ENCODE peak calls at places on chromosomes 1 and 21, in seven cellular contexts. H, F, R, M, D, A and B are unnamed samples. For H3K4me1, the result is how much of the 10 kb centered on the place peaks cover.

GRCh38 chr1:98661544-98662353 is at the start of gene SNX7:
- DNase-seq in F (peak), R (peak), H (peak), D (peak), M (peak), A (no peak), B (peak)

GRCh38 chr1:6785721-6786505 is 659 bp downstream of the CAMTA1 start:
- DNase-seq in A (no peak), R (peak), M (peak), H (peak), F (peak), D (peak), B (no peak)

GRCh38 chr1:175548774-175549173 is 194.6 kb downstream of the TNR start:
- DNase-seq in D (no peak), M (no peak), A (peak), H (no peak), R (peak), F (peak), B (no peak)

GRCh38 chr1:7047866-7048265 is 262.6 kb downstream of the CAMTA1 start:
- DNase-seq in F (no peak), D (peak), H (no peak), R (no peak), M (no peak), A (no peak), B (no peak)

GRCh38 chr1:47598357-47598756 is 160.5 kb downstream of the FOXD2 start:
- DNase-seq in M (no peak), A (no peak), R (no peak), H (no peak), D (no peak), F (no peak), B (no peak)

GRCh38 chr1:82979593-82980230 is 1019.2 kb downstream of the TTLL7 start:
- DNase-seq in D (no peak), A (no peak), F (no peak), M (no peak), R (no peak), H (no peak), B (no peak)

GRCh38 chr1:39404876-39405275 is 86.6 kb upstream of the BMP8A start:
- DNase-seq in D (no peak), F (no peak), R (no peak), M (no peak), H (no peak), A (no peak), B (no peak)

GRCh38 chr1:37474697-37475379 is 458 bp downstream of the ZC3H12A start:
- DNase-seq in A (peak), M (no peak), D (peak), R (no peak), H (peak), F (peak), B (no peak)

GRCh38 chr1:112687361-112687760 is 12.9 kb downstream of the MOV10 start:
- DNase-seq in H (no peak), R (peak), M (no peak), D (no peak), F (no peak), A (peak), B (no peak)

GRCh38 chr1:234975122-234975940 is 153.3 kb downstream of the TOMM20 start:
- DNase-seq in H (no peak), A (peak), R (no peak), D (peak), F (no peak), M (no peak), B (no peak)

GRCh38 chr1:172266528-172267174 is 153.8 kb upstream of the C1orf105 start:
- DNase-seq in M (no peak), H (no peak), D (peak), A (no peak), F (no peak), R (no peak), B (no peak)

GRCh38 chr1:245188350-245188749 is 33.6 kb downstream of the KIF26B start:
- DNase-seq in F (no peak), A (no peak), H (no peak), M (no peak), D (no peak), R (no peak), B (no peak)

GRCh38 chr1:186839077-186839400 is 10.3 kb downstream of the PLA2G4A start:
- DNase-seq in D (no peak), F (no peak), M (no peak), R (no peak), H (no peak), A (no peak), B (no peak)

GRCh38 chr1:86741947-86742572 is 37.7 kb downstream of the SH3GLB1 start:
- DNase-seq in F (peak), D (peak), A (no peak), M (no peak), H (no peak), R (peak), B (no peak)

GRCh38 chr21:34521561-34521960 is 9.6 kb upstream of the KCNE1 start:
- DNase-seq in A (no peak), R (no peak), F (no peak), D (no peak), M (no peak), H (no peak), B (no peak)

GRCh38 chr1:64550946-64551345 is 81.0 kb downstream of the CACHD1 start:
- DNase-seq in R (no peak), A (no peak), F (no peak), D (no peak), H (no peak), M (no peak), B (no peak)

GRCh38 chr21:16522512-16522911 is 792.7 kb downstream of the USP25 start:
- DNase-seq in H (no peak), D (no peak), R (no peak), A (no peak), M (no peak), F (no peak), B (no peak)

GRCh38 chr1:228185641-228185965 is 20.0 kb downstream of the IBA57 start:
- DNase-seq in M (no peak), D (no peak), H (no peak), R (no peak), F (no peak), A (no peak), B (no peak)

GRCh38 chr1:37176269-37176668 is 142.0 kb upstream of the GRIK3 start:
- DNase-seq in H (no peak), D (no peak), M (no peak), F (no peak), A (no peak), R (no peak), B (no peak)

GRCh38 chr1:173853074-173853473 is 14.7 kb downstream of the GAS5 start:
- DNase-seq in M (no peak), A (no peak), F (no peak), R (no peak), H (no peak), D (no peak), B (no peak)

GRCh38 chr1:19390166-19390850 is 78.2 kb downstream of the SLC66A1 start:
- DNase-seq in A (no peak), R (no peak), D (no peak), H (no peak), M (no peak), F (no peak), B (no peak)

GRCh38 chr1:19391596-19391981 is 79.5 kb downstream of the SLC66A1 start:
- DNase-seq in D (no peak), M (no peak), A (no peak), R (no peak), H (no peak), F (no peak), B (no peak)

GRCh38 chr1:19390901-19391595 is 78.9 kb downstream of the SLC66A1 start:
- DNase-seq in D (peak), H (peak), R (peak), M (no peak), F (peak), A (no peak), B (no peak)

GRCh38 chr1:19387045-19387467 is 74.9 kb downstream of the SLC66A1 start:
- DNase-seq in A (no peak), F (no peak), H (no peak), R (no peak), M (no peak), D (no peak), B (no peak)

GRCh38 chr1:19388980-19389379 is 76.9 kb downstream of the SLC66A1 start:
- DNase-seq in D (no peak), R (no peak), M (no peak), H (no peak), F (no peak), A (no peak), B (no peak)
- H3K4me1 ChIP-seq in D (under half), R (under half), M (under half), H (under half), F (under half), A (under half), B (under half)

GRCh38 chr1:204127597-204128242 is 24.1 kb downstream of the ETNK2 start:
- DNase-seq in H (no peak), R (peak), A (no peak), M (peak), F (peak), D (peak), B (no peak)
- H3K27ac ChIP-seq in H (no peak), R (peak), A (peak), M (no peak), F (peak), D (peak), B (no peak)

GRCh38 chr1:23573574-23574182 is 14.4 kb upstream of the ID3 start:
- DNase-seq in H (no peak), A (no peak), F (no peak), M (no peak), D (no peak), R (no peak), B (no peak)
- H3K4me3 ChIP-seq in H (no peak), A (no peak), F (no peak), M (no peak), D (no peak), R (no peak), B (no peak)

GRCh38 chr1:177429234-177429633 is 258.5 kb downstream of the BRINP2 start:
- DNase-seq in H (no peak), D (no peak), M (no peak), F (no peak), R (no peak), A (no peak), B (no peak)

GRCh38 chr1:177431123-177431522 is 260.4 kb downstream of the BRINP2 start:
- DNase-seq in M (no peak), F (no peak), D (no peak), H (no peak), A (no peak), R (no peak), B (no peak)

DNA sequence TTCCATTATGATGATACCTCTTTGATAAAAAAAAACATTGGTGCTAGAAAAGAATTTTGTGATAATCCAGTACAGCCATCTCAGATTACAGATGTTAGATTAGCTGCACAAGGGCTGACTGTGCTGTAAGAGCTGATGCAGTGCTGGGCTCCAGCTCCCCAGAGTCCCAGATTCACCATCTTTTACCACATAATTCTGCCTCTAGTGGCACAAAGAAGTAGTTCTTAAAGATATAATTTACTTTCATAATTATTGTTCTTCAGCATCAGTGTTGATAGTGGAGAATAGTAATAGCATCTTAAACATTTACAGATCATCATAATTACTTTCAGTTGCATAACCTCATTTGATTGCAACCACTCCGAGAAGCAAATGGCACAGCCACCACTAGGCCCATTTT is 262.1 kb downstream of the BRINP2 start:
- DNase-seq in A (no peak), M (no peak), F (no peak), H (no peak), D (peak), R (no peak), B (no peak)
- H3K4me1 ChIP-seq in A (under half), M (under half), F (under half), H (under half), D (under half), R (under half), B (under half)

GRCh38 chr1:183241446-183241845 is 55.4 kb downstream of the LAMC2 start:
- DNase-seq in H (no peak), F (no peak), R (no peak), A (no peak), M (no peak), D (no peak), B (no peak)
- H3K27ac ChIP-seq in H (peak), F (no peak), R (no peak), A (no peak), M (no peak), D (no peak), B (no peak)

GRCh38 chr1:156619582-156619955 is 354 bp downstream of the HAPLN2 start:
- DNase-seq in D (no peak), H (no peak), F (no peak), M (no peak), A (no peak), R (no peak), B (no peak)

GRCh38 chr1:156625436-156626078 is 6.3 kb downstream of the HAPLN2 start:
- DNase-seq in F (peak), R (no peak), M (peak), A (no peak), D (peak), H (peak), B (no peak)

GRCh38 chr1:156623946-156624813 is 5.0 kb downstream of the HAPLN2 start:
- DNase-seq in M (peak), H (peak), R (no peak), A (no peak), D (peak), F (peak), B (no peak)

GRCh38 chr1:156624814-156625435 is 5.7 kb downstream of the HAPLN2 start:
- DNase-seq in M (no peak), R (no peak), F (no peak), A (no peak), H (no peak), D (no peak), B (no peak)

DNA sequence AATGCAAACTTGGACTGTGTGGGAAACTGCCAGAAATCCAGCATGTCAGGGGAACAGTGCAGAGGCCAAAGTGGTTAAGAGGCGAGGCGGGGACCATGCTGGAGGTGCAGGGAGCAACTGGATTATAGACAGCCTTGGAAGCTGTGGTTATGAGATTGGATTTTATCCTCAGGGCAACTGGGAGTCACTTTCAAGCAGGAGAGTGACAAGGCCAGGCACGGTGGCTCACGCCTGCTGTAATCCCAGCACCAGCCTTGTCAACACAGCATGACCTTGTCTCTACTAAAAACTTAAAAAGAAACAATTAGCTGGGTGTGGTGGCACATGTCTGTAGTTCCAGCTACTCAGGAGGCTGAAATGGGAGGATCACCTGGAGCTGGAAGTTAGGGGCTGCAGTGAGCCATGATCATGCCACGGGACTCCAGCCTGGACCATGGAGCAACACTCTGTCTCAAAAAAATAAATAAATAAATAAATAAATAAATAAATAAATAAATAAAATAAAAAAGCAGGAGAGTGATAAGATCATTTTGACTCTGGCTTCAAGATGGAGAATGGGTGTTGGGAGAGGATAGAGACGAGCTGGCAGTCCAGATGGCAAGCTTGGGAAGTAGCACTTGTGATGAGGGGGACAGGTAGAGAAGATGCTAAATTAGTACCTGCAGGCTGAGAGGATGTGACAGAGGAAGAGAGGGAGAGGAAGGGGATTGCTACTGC is 3.5 kb downstream of the HAPLN2 start:
- DNase-seq in R (no peak), H (no peak), D (no peak), F (no peak), M (no peak), A (no peak), B (no peak)
- H3K4me3 ChIP-seq in R (no peak), H (no peak), D (no peak), F (no peak), M (no peak), A (no peak), B (no peak)

GRCh38 chr1:214009613-214010550 is 22.1 kb downstream of the PROX1 start:
- DNase-seq in M (no peak), A (no peak), H (no peak), F (no peak), D (no peak), R (no peak), B (no peak)

GRCh38 chr1:214006845-214007244 is 19.1 kb downstream of the PROX1 start:
- DNase-seq in H (no peak), F (no peak), A (no peak), M (no peak), R (no peak), D (no peak), B (no peak)

GRCh38 chr1:214008347-214008746 is 20.6 kb downstream of the PROX1 start:
- DNase-seq in M (no peak), A (no peak), R (no peak), F (no peak), D (no peak), H (no peak), B (no peak)

GRCh38 chr1:214010717-214011116 is 22.9 kb downstream of the PROX1 start:
- DNase-seq in R (no peak), H (no peak), D (no peak), F (no peak), M (no peak), A (no peak), B (no peak)

DNA sequence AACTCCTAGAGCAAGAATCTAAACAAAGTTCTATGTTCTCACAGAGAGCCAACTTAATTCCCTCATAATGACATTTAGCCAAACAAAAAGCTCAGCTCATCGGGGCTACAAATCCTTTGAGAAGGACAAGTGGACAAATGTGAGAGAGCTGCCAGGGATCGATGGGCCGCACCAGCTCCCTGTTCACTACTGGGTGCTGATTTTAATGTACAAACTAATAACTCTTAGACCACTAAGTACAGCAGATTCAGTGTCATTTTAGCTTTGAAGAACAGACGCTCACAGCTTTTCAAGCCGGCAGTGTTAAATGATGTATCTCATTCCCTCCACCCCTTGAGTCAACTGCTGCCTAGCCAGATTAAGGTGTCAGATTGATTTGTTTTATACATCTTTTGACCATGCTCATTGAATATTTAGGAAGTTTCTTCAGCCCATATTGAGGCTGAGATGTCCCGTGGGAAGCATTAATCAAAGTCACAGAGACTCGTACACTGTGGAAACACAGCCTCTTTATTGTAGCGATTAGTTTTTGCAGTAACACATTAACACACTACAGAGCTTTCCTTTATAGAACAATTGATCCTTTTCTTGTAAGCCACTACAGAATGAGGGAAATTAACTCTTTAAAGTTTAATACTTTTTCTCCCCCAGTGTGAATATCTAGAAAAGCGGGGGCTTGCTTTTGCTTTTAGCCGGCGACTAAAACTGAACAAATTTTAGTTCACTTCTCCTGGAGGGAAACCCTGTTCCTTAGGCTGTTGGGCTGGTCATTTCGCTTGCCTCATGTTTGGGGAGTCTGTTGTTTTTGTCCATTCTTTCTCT is 21.2 kb downstream of the PROX1 start:
- DNase-seq in F (no peak), A (no peak), M (no peak), R (no peak), D (no peak), H (no peak), B (no peak)
- H3K4me1 ChIP-seq in F (under half), A (under half), M (under half), R (under half), D (under half), H (under half), B (under half)

GRCh38 chr1:23779826-23780371 is 1.7 kb downstream of the PITHD1 start:
- DNase-seq in A (no peak), H (no peak), F (no peak), D (peak), M (no peak), R (no peak), B (no peak)
- H3K27ac ChIP-seq in A (peak), H (no peak), F (no peak), D (peak), M (no peak), R (no peak), B (no peak)

GRCh38 chr1:115262886-115263285 is 75.2 kb downstream of the NGF start:
- DNase-seq in F (no peak), R (no peak), H (no peak), A (no peak), M (no peak), D (no peak), B (no peak)
- H3K4me3 ChIP-seq in F (no peak), R (no peak), H (no peak), A (no peak), M (no peak), D (no peak), B (no peak)

GRCh38 chr1:61320575-61320974 is 238.2 kb downstream of the NFIA start:
- DNase-seq in M (no peak), H (no peak), R (no peak), A (no peak), F (no peak), D (no peak), B (no peak)
- H3K4me1 ChIP-seq in M (under half), H (under half), R (under half), A (half or more), F (half or more), D (under half), B (under half)